ENCODE peak calls at places on chromosomes 2 and 18, in four cellular contexts. W, R, Q and A are unnamed samples.

GRCh38 chr2:39494784-39495251 is 57.7 kb upstream of the MAP4K3 start:
- DNase-seq in R (no peak), Q (peak; percentile 66), W (no peak), A (no peak)

GRCh38 chr2:11669454-11670291 is at the start of gene NTSR2:
- DNase-seq in W (no peak), Q (no peak), R (peak; percentile 54), A (no peak)

GRCh38 chr2:48228345-48228684 is 301.6 kb upstream of the STON1 start:
- DNase-seq in R (no peak), Q (no peak), W (no peak), A (peak; percentile 56)

GRCh38 chr2:226798422-226799210 is 1.0 kb downstream of the IRS1 start:
- DNase-seq in R (no peak), W (peak; percentile 54), Q (no peak), A (peak; percentile 38)

GRCh38 chr2:207394812-207395534 is 134.8 kb upstream of the CREB1 start:
- DNase-seq in W (no peak), Q (no peak), R (peak; percentile 52), A (no peak)

GRCh38 chr2:111698743-111699554 is 185.0 kb downstream of the ANAPC1 start:
- DNase-seq in R (peak; percentile 92), W (no peak), Q (no peak), A (peak; percentile 95)

GRCh38 chr18:73244411-73244810 is 376.6 kb upstream of the NETO1 start:
- DNase-seq in R (no peak), Q (no peak), W (no peak), A (no peak)

GRCh38 chr2:28956415-28956826 is 24.7 kb upstream of the TOGARAM2 start:
- DNase-seq in W (no peak), Q (no peak), R (peak; percentile 76), A (peak; percentile 58)

GRCh38 chr2:11389551-11390528 is 45.4 kb upstream of the ROCK2 start:
- DNase-seq in R (no peak), Q (no peak), W (no peak), A (no peak)

GRCh38 chr2:230915297-230915696 is 9.7 kb downstream of the GPR55 start:
- DNase-seq in R (no peak), W (no peak), Q (no peak), A (no peak)

GRCh38 chr2:99488999-99489757 is 639 bp downstream of the REV1 start:
- DNase-seq in W (peak; percentile 39), Q (no peak), R (peak; percentile 83), A (peak; percentile 47)

GRCh38 chr2:168053676-168054075 is 193.7 kb downstream of the STK39 start:
- DNase-seq in Q (no peak), W (no peak), R (no peak), A (no peak)

GRCh38 chr2:148876190-148876588 is 1.2 kb downstream of the KIF5C start:
- DNase-seq in Q (no peak), W (no peak), R (no peak), A (no peak)

GRCh38 chr2:230909841-230910545 is 15.0 kb downstream of the GPR55 start:
- DNase-seq in W (no peak), Q (no peak), R (no peak), A (no peak)

GRCh38 chr18:32974421-32975165 is 201.8 kb upstream of the KLHL14 start:
- DNase-seq in R (no peak), W (no peak), Q (no peak), A (no peak)

GRCh38 chr2:122692400-122693083 is 937.1 kb downstream of the TSN start:
- DNase-seq in Q (no peak), R (no peak), W (no peak), A (no peak)

GRCh38 chr18:55385770-55386169 is 202.2 kb downstream of the TCF4 start:
- DNase-seq in W (no peak), R (no peak), Q (no peak), A (no peak)

GRCh38 chr2:37851428-37851827 is 73.7 kb upstream of the RMDN2 start:
- DNase-seq in R (no peak), W (no peak), Q (no peak), A (no peak)

GRCh38 chr2:238854699-238855111 is 6.8 kb downstream of the TWIST2 start:
- DNase-seq in R (no peak), Q (no peak), W (no peak), A (no peak)

GRCh38 chr2:37376421-37377186 is 32.2 kb downstream of the QPCT start:
- DNase-seq in Q (peak; percentile 78), W (no peak), R (no peak), A (no peak)

GRCh38 chr2:19802088-19802806 is 99.5 kb downstream of the TTC32 start:
- DNase-seq in R (no peak), W (no peak), Q (no peak), A (no peak)

GRCh38 chr2:18357537-18357936 is 202.9 kb downstream of the RDH14 start:
- DNase-seq in R (no peak), Q (no peak), W (no peak), A (no peak)

GRCh38 chr2:109185801-109186570 is 57.0 kb downstream of the SH3RF3 start:
- DNase-seq in Q (no peak), R (no peak), W (no peak), A (no peak)

GRCh38 chr2:134137182-134137595 is 116.7 kb upstream of the MGAT5 start:
- DNase-seq in W (no peak), R (no peak), Q (no peak), A (peak; percentile 46)

GRCh38 chr2:148716378-148716777 is 71.8 kb downstream of the EPC2 start:
- DNase-seq in W (no peak), Q (no peak), R (no peak), A (no peak)

GRCh38 chr2:11398710-11399109 is 54.3 kb upstream of the ROCK2 start:
- DNase-seq in R (no peak), Q (no peak), W (no peak), A (no peak)

GRCh38 chr2:200306719-200306968 is 151 bp downstream of the SPATS2L start:
- DNase-seq in Q (no peak), W (no peak), R (peak; percentile 59), A (no peak)

GRCh38 chr2:120881981-120882788 is 146.5 kb downstream of the GLI2 start:
- DNase-seq in Q (no peak), R (no peak), W (no peak), A (no peak)
- TF ChIP-seq SPI1 in Q (no peak), R (no peak), W (no peak), A (no peak)

GRCh38 chr2:128448331-128449225 is 129.9 kb upstream of the HS6ST1 start:
- DNase-seq in Q (no peak), R (no peak), W (no peak), A (no peak)
- TF ChIP-seq SPI1 in Q (no peak), R (no peak), W (no peak), A (no peak)

GRCh38 chr2:26469955-26470354 is 8.0 kb downstream of the OTOF start:
- DNase-seq in R (no peak), W (no peak), Q (no peak), A (no peak)

GRCh38 chr2:26471278-26471677 is 6.6 kb downstream of the OTOF start:
- DNase-seq in R (no peak), Q (no peak), W (no peak), A (no peak)

GRCh38 chr2:26466662-26467310 is 11.1 kb downstream of the OTOF start:
- DNase-seq in R (peak; percentile 28), Q (no peak), W (no peak), A (no peak)

GRCh38 chr2:26470601-26471260 is 7.2 kb downstream of the OTOF start:
- DNase-seq in Q (no peak), W (no peak), R (no peak), A (no peak)

GRCh38 chr2:26469092-26469710 is 8.7 kb downstream of the OTOF start:
- DNase-seq in Q (peak; percentile 25), W (peak; percentile 81), R (peak; percentile 76), A (peak; percentile 84)
- TF ChIP-seq SPI1 in Q (no peak), W (no peak), R (no peak), A (no peak)

GRCh38 chr18:50819727-50820378 is at the start of gene MRO:
- DNase-seq in R (peak; percentile 69), W (peak; percentile 59), Q (no peak), A (peak; percentile 91)

GRCh38 chr18:50817898-50818250 is 1.9 kb downstream of the MRO start:
- DNase-seq in R (no peak), W (no peak), Q (no peak), A (no peak)

GRCh38 chr18:50816767-50817166 is 3.0 kb downstream of the MRO start:
- DNase-seq in W (no peak), R (no peak), Q (no peak), A (no peak)

GRCh38 chr18:50820901-50821520 is 1.2 kb upstream of the MRO start:
- DNase-seq in Q (no peak), W (no peak), R (no peak), A (no peak)

DNA sequence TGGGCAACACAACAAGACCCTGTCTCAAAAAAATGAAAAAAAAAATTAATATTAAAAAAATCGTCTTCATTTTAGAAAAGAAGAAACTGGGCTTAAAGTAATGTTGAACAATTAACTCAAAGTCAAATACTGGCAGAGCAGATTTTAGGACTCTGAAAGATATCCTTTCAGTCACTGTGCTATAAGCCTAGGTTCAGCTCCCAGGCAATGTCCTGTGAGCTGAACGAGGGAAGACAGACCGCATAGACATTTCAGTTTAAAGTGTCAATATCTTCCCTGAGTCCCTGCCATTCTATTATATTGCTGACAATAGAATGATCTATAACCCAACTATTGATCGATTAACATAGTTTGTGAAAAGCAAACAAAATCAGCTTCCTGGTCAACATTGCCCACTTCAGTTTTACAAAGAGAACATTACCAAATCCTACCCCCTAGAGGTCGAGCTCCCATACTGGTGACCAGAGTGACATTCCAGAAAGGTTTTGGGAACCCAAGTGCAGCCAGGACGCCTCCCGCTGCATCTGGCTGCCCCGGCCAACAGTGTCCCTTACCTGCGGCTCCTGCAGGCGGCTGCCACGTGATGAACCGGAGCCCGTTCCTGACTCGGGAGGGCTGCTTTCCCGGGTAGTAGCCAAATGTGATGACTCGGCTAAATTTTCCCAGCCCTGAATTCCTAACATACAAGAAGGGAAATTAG is 639 bp downstream of the MRO start:
- DNase-seq in R (peak; percentile 16), Q (no peak), W (no peak), A (no peak)
- TF ChIP-seq SPI1 in R (no peak), Q (no peak), W (no peak), A (no peak)

DNA sequence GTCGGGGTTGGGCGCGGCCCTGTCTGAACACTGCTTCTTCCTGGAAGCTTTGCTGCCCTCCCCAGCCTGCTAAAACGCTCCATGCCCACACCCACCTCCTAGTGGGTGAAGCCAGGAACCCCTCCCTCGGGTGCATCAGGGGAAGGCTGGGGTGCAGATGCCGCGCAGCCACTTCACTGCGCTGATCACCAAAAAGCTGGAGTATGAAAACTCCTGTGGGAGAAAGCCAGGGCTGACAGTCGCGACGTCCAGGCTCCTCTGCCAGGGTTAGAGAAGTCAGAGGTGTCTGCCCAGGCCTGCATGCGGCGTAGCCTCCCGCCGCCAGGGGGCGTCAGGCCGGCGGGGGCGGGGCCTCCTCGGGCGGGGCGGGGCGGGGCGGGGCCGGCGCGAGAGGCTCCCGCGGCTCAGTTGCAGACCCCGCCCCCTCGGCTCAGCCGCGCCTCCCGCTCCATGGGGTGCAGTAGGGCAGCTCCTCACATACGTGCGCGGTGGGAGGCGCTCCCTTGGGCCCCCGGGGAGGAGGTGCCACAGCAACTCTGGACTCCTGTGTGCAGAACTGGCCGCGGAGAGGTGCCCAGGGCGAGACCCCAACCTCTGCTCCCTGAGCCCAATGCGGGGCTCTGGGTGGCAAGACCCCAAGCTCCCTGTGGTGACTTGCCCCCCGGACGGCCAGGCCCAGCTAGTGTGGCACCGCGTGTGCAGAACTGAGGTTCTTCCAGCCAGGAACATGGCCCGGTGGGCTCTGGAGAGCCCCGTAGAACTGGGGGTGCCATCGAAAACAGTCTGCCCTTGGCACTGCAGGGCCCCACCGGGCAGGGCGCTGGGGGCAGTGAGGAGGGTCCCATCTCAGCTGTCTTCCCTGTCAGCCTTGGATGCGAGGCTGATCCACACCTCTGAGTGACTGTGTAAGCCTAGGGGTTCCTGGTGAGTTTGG is 1.8 kb upstream of the RNPEPL1 start:
- DNase-seq in R (peak; percentile 71), W (peak; percentile 80), Q (peak; percentile 57), A (peak; percentile 84)
- TF ChIP-seq SPI1 in R (no peak), W (no peak), Q (no peak), A (no peak)

GRCh38 chr2:54838585-54839035 is 115.1 kb downstream of the EML6 start:
- DNase-seq in W (peak; percentile 34), R (peak; percentile 67), Q (peak; percentile 20), A (peak; percentile 23)
- TF ChIP-seq SPI1 in W (no peak), R (no peak), Q (no peak), A (no peak)